ENCODE peak calls at places on chromosomes 12 and 14, in six cellular contexts. One of them, this sample, is unnamed.

GRCh38 chr14:69048456-69048855 is 69.4 kb upstream of the ACTN1 start:
- DNase-seq in H1: no peak
- DNase-seq in mesendoderm: no peak
- DNase-seq in IMR-90: no peak
- DNase-seq in trophoblast cell: no peak
- DNase-seq in H9: no peak
- DNase-seq in this sample: no peak

GRCh38 chr12:46303039-46303666 is 34.3 kb upstream of the SLC38A1 start:
- DNase-seq in trophoblast cell: peak; percentile 22
- DNase-seq in IMR-90: peak; percentile 33
- DNase-seq in H9: no peak
- DNase-seq in H1: no peak
- DNase-seq in mesendoderm: peak; percentile 54
- DNase-seq in this sample: no peak

GRCh38 chr12:57590892-57591566 is at the start of gene PIP4K2C:
- DNase-seq in mesendoderm: peak; percentile 92
- DNase-seq in trophoblast cell: peak; percentile 89
- DNase-seq in H9: peak; percentile 98
- DNase-seq in IMR-90: peak; percentile 23
- DNase-seq in H1: peak; percentile 90
- DNase-seq in this sample: peak; percentile 63

GRCh38 chr12:121214171-121214777 is 4.3 kb downstream of the P2RX4 start:
- DNase-seq in trophoblast cell: peak; percentile 65
- DNase-seq in mesendoderm: no peak
- DNase-seq in IMR-90: peak; percentile 42
- DNase-seq in H9: no peak
- DNase-seq in H1: no peak
- DNase-seq in this sample: no peak

GRCh38 chr12:132761032-132761910 is at the start of gene ANKLE2:
- DNase-seq in IMR-90: peak; percentile 59
- DNase-seq in mesendoderm: peak; percentile 58
- DNase-seq in H1: no peak
- DNase-seq in trophoblast cell: peak; percentile 40
- DNase-seq in H9: no peak
- DNase-seq in this sample: peak; percentile 51

GRCh38 chr12:57521475-57522018 is 1.1 kb upstream of the MBD6 start:
- DNase-seq in H1: peak; percentile 62
- DNase-seq in trophoblast cell: no peak
- DNase-seq in H9: peak; percentile 82
- DNase-seq in mesendoderm: peak; percentile 85
- DNase-seq in IMR-90: peak; percentile 61
- DNase-seq in this sample: peak; percentile 57

GRCh38 chr12:44654641-44655625 is 221.2 kb downstream of the NELL2 start:
- DNase-seq in trophoblast cell: no peak
- DNase-seq in IMR-90: no peak
- DNase-seq in mesendoderm: peak; percentile 72
- DNase-seq in H1: peak; percentile 43
- DNase-seq in H9: no peak
- DNase-seq in this sample: no peak

GRCh38 chr12:69623970-69624369 is 13.3 kb upstream of the LRRC10 start:
- DNase-seq in trophoblast cell: no peak
- DNase-seq in mesendoderm: no peak
- DNase-seq in IMR-90: peak; percentile 13
- DNase-seq in H9: no peak
- DNase-seq in H1: no peak
- DNase-seq in this sample: no peak

GRCh38 chr12:39723831-39724230 is 104.2 kb upstream of the ABCD2 start:
- DNase-seq in H1: no peak
- DNase-seq in trophoblast cell: no peak
- DNase-seq in IMR-90: no peak
- DNase-seq in H9: peak; percentile 30
- DNase-seq in mesendoderm: peak; percentile 34
- DNase-seq in this sample: no peak

GRCh38 chr12:123118397-123118945 is 32.4 kb downstream of the PITPNM2 start:
- DNase-seq in H9: no peak
- DNase-seq in mesendoderm: no peak
- DNase-seq in H1: no peak
- DNase-seq in trophoblast cell: peak; percentile 69
- DNase-seq in IMR-90: peak; percentile 78
- DNase-seq in this sample: no peak

GRCh38 chr14:103121846-103122577 is 1.2 kb upstream of the TNFAIP2 start:
- DNase-seq in mesendoderm: peak; percentile 92
- DNase-seq in IMR-90: peak; percentile 53
- DNase-seq in trophoblast cell: no peak
- DNase-seq in H1: peak; percentile 80
- DNase-seq in H9: peak; percentile 83
- DNase-seq in this sample: no peak

GRCh38 chr14:103124501-103125001 is 1.3 kb downstream of the TNFAIP2 start:
- DNase-seq in H9: no peak
- DNase-seq in H1: no peak
- DNase-seq in mesendoderm: no peak
- DNase-seq in IMR-90: no peak
- DNase-seq in trophoblast cell: no peak
- DNase-seq in this sample: no peak

GRCh38 chr14:103123634-103124500 is 606 bp downstream of the TNFAIP2 start:
- DNase-seq in H1: peak; percentile 82
- DNase-seq in IMR-90: no peak
- DNase-seq in mesendoderm: no peak
- DNase-seq in H9: peak; percentile 70
- DNase-seq in trophoblast cell: peak; percentile 49
- DNase-seq in this sample: no peak

GRCh38 chr14:103122578-103123127 is 608 bp upstream of the TNFAIP2 start:
- DNase-seq in IMR-90: no peak
- DNase-seq in mesendoderm: no peak
- DNase-seq in trophoblast cell: no peak
- DNase-seq in H1: peak; percentile 85
- DNase-seq in H9: peak; percentile 72
- DNase-seq in this sample: no peak

DNA sequence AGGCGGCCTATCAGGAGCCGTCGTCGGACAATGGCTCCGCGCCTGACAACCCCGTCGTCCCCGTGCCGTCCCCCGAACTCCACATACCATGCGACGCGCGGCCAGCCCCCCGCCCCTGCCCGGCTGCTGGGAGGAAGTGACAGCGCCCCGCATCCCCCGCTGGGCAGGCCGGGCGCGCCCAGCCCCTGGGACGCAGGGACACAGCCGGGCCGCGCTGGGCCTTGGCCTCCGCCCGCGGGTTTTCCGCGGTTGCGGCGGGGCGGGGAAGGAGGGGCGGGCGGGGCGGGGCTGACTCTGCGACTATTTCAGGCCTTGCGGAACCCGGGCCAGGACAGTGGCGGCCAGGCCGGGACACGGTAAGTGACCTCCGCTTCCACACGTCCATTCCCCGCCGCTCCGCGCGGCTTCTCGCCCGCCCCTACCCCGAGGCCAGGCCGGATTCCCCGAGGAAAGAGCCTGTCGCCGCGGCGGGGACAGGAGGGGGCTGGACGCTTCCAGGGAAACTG is at the start of gene TNFAIP2:
- DNase-seq in mesendoderm: peak; percentile 77
- DNase-seq in IMR-90: no peak
- DNase-seq in H9: peak; percentile 82
- DNase-seq in trophoblast cell: peak; percentile 61
- DNase-seq in H1: peak; percentile 83
- DNase-seq in this sample: no peak
- H3K9ac ChIP-seq in mesendoderm: peak within 1 kb of the TSS; percentile 83
- H3K9ac ChIP-seq in IMR-90: peak within 1 kb of the TSS; percentile 40
- H3K9ac ChIP-seq in H9: no peak within 1 kb of the TSS
- H3K9ac ChIP-seq in trophoblast cell: no peak within 1 kb of the TSS
- H3K9ac ChIP-seq in H1: no peak within 1 kb of the TSS
- H3K9ac ChIP-seq in this sample: peak within 1 kb of the TSS; percentile 65

GRCh38 chr14:100775351-100775830 is 48.7 kb downstream of the DLK1 start:
- DNase-seq in IMR-90: no peak
- DNase-seq in H9: no peak
- DNase-seq in mesendoderm: no peak
- DNase-seq in trophoblast cell: no peak
- DNase-seq in H1: no peak
- DNase-seq in this sample: no peak

GRCh38 chr14:100776681-100777365 is 49.1 kb upstream of the MEG3 start:
- DNase-seq in mesendoderm: no peak
- DNase-seq in IMR-90: no peak
- DNase-seq in H1: no peak
- DNase-seq in trophoblast cell: no peak
- DNase-seq in H9: no peak
- DNase-seq in this sample: no peak

GRCh38 chr14:100774164-100774537 is 47.5 kb downstream of the DLK1 start:
- DNase-seq in H9: no peak
- DNase-seq in mesendoderm: no peak
- DNase-seq in trophoblast cell: no peak
- DNase-seq in H1: no peak
- DNase-seq in IMR-90: no peak
- DNase-seq in this sample: no peak

GRCh38 chr14:100777366-100778077 is 48.4 kb upstream of the MEG3 start:
- DNase-seq in mesendoderm: no peak
- DNase-seq in trophoblast cell: no peak
- DNase-seq in IMR-90: no peak
- DNase-seq in H1: no peak
- DNase-seq in H9: no peak
- DNase-seq in this sample: no peak

GRCh38 chr14:100775831-100776591 is 49.3 kb downstream of the DLK1 start:
- DNase-seq in IMR-90: peak; percentile 39
- DNase-seq in trophoblast cell: no peak
- DNase-seq in H1: no peak
- DNase-seq in H9: no peak
- DNase-seq in mesendoderm: no peak
- DNase-seq in this sample: no peak
- H3K4ac ChIP-seq in IMR-90: peak overlapping the region; percentile 3
- H3K4ac ChIP-seq in trophoblast cell: no peak overlapping the region
- H3K4ac ChIP-seq in H1: no peak overlapping the region
- H3K4ac ChIP-seq in H9: no peak overlapping the region
- H3K4ac ChIP-seq in mesendoderm: no peak overlapping the region
- H3K4ac ChIP-seq in this sample: peak overlapping the region; percentile 69

GRCh38 chr14:102205560-102205959 is 65.9 kb downstream of the WDR20 start:
- DNase-seq in mesendoderm: no peak
- DNase-seq in trophoblast cell: no peak
- DNase-seq in H1: no peak
- DNase-seq in H9: no peak
- DNase-seq in IMR-90: no peak
- DNase-seq in this sample: no peak
- H3K9ac ChIP-seq in mesendoderm: no peak overlapping the region
- H3K9ac ChIP-seq in trophoblast cell: no peak overlapping the region
- H3K9ac ChIP-seq in H1: no peak overlapping the region
- H3K9ac ChIP-seq in H9: no peak overlapping the region
- H3K9ac ChIP-seq in IMR-90: no peak overlapping the region
- H3K9ac ChIP-seq in this sample: no peak overlapping the region

GRCh38 chr14:105413542-105413886 is 6.1 kb upstream of the MTA1 start:
- DNase-seq in IMR-90: no peak
- DNase-seq in trophoblast cell: no peak
- DNase-seq in H1: no peak
- DNase-seq in H9: no peak
- DNase-seq in mesendoderm: no peak
- DNase-seq in this sample: no peak

GRCh38 chr14:105415481-105416428 is 3.9 kb upstream of the MTA1 start:
- DNase-seq in H1: no peak
- DNase-seq in trophoblast cell: no peak
- DNase-seq in IMR-90: no peak
- DNase-seq in H9: no peak
- DNase-seq in mesendoderm: no peak
- DNase-seq in this sample: no peak

GRCh38 chr14:105416671-105417070 is 3.0 kb upstream of the MTA1 start:
- DNase-seq in mesendoderm: no peak
- DNase-seq in IMR-90: no peak
- DNase-seq in trophoblast cell: no peak
- DNase-seq in H1: no peak
- DNase-seq in H9: no peak
- DNase-seq in this sample: no peak

GRCh38 chr14:105412768-105413541 is 6.7 kb upstream of the MTA1 start:
- DNase-seq in mesendoderm: no peak
- DNase-seq in H9: no peak
- DNase-seq in trophoblast cell: no peak
- DNase-seq in H1: no peak
- DNase-seq in IMR-90: no peak
- DNase-seq in this sample: no peak

DNA sequence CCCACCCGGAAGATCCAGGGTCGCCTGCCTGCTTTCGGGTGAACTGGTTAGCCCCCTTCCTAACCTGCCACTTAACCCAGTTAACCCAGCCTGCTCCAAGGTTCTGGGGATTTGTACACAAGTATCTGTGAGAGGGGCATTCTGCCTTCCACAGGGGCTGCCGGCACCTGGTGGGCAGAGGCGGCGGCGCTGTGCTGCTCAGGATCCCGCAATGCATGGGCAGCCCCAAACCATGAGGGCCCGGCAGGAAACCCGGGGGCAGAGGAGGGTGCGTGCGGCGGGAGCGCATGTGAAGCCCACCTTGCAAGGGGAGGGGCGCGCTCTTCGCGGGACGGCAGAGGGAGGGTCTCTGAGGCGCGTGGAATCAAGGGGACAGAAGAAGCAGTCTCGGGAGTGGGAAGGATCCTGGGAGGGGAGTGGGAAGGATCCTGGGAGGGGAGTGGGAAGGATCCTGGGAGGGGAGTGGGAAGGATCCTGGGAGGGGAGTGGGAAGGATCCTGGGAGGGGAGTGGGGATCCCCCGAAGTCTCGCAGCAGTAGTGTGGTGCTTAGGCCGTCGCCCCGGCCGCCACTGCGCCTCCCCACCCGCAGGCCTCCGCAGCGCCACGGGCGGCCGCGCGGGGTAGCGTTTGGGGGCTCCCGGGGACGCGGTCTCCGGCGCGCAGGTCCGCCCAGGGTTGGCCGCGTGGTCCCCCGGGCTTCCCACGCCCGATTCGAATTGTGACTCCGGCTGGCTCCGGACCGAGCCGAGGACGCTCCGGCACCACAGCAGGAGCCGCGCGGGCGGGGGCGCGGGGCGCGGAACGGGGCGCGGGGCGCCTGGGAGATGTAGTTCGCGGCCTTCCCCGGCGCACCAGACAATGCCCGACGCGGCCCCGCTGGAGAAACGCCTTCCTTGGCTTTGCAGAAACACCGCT is 4.9 kb upstream of the MTA1 start:
- DNase-seq in mesendoderm: peak; percentile 55
- DNase-seq in trophoblast cell: no peak
- DNase-seq in H9: peak; percentile 57
- DNase-seq in H1: peak; percentile 85
- DNase-seq in IMR-90: peak; percentile 52
- DNase-seq in this sample: peak; percentile 61
- H3K4ac ChIP-seq in mesendoderm: no peak overlapping the region
- H3K4ac ChIP-seq in trophoblast cell: no peak overlapping the region
- H3K4ac ChIP-seq in H9: no peak overlapping the region
- H3K4ac ChIP-seq in H1: no peak overlapping the region
- H3K4ac ChIP-seq in IMR-90: peak overlapping the region; percentile 16
- H3K4ac ChIP-seq in this sample: peak overlapping the region; percentile 66